ENCODE peak calls at places on chromosomes 5 and 9, in nine cellular contexts. Q is sigmoid colon, X is omental fat pad, E is foreskin fibroblast, P is bronchial epithelial cell, U is tibial artery, B is lower leg skin, H is body of pancreas, K is fibroblast of the aortic adventitia. S is an unnamed sample.

GRCh38 chr9:90870646-90871326 is 69.2 kb downstream of the SYK start:
- DNase-seq in Q (no peak), X (no peak), E (peak), P (peak), U (no peak), B (no peak), H (peak), K (peak), S (no peak)

GRCh38 chr9:138053321-138053868 is 175.8 kb downstream of the CACNA1B start:
- DNase-seq in Q (no peak), X (no peak), E (no peak), P (no peak), U (no peak), B (no peak), H (no peak), K (no peak), S (peak)

GRCh38 chr5:6675784-6676499 is 37.3 kb upstream of the TENT4A start:
- DNase-seq in Q (no peak), X (no peak), E (no peak), P (no peak), U (no peak), B (no peak), H (no peak), K (no peak), S (no peak)

GRCh38 chr5:1187234-1187949 is 14.0 kb upstream of the SLC6A19 start:
- DNase-seq in Q (no peak), X (no peak), E (no peak), P (no peak), U (no peak), B (no peak), H (no peak), K (no peak), S (no peak)

GRCh38 chr5:153613143-153613542 is 122.7 kb downstream of the GRIA1 start:
- DNase-seq in Q (no peak), X (no peak), E (peak), P (peak), U (no peak), B (no peak), H (no peak), K (peak), S (no peak)

GRCh38 chr5:140672455-140673186 is 755 bp downstream of the DND1 start:
- DNase-seq in Q (no peak), X (no peak), E (peak), P (no peak), U (no peak), B (no peak), H (peak), K (no peak), S (no peak)

GRCh38 chr9:127303830-127304229 is 39.3 kb downstream of the GARNL3 start:
- DNase-seq in Q (no peak), X (no peak), E (no peak), P (peak), U (no peak), B (no peak), H (no peak), K (no peak), S (no peak)

GRCh38 chr5:6567068-6567467 is 65.8 kb downstream of the NSUN2 start:
- DNase-seq in Q (no peak), X (no peak), E (no peak), P (peak), U (no peak), B (no peak), H (no peak), K (no peak), S (no peak)

GRCh38 chr5:141883184-141883947 is 5.2 kb upstream of the PCDH1 start:
- DNase-seq in Q (peak), X (no peak), E (peak), P (no peak), U (no peak), B (peak), H (peak), K (peak), S (no peak)

GRCh38 chr9:70668751-70669150 is 254.3 kb upstream of the KLF9 start:
- DNase-seq in Q (no peak), X (no peak), E (peak), P (peak), U (peak), B (no peak), H (no peak), K (peak), S (no peak)

GRCh38 chr9:120531683-120532300 is 48.2 kb downstream of the CDK5RAP2 start:
- DNase-seq in Q (no peak), X (no peak), E (peak), P (peak), U (no peak), B (no peak), H (no peak), K (peak), S (no peak)

GRCh38 chr5:67561145-67561932 is 364.7 kb upstream of the CD180 start:
- DNase-seq in Q (no peak), X (no peak), E (peak), P (no peak), U (no peak), B (no peak), H (no peak), K (peak), S (no peak)

GRCh38 chr5:115487168-115487567 is 57.4 kb downstream of the FEM1C start:
- DNase-seq in Q (no peak), X (no peak), E (no peak), P (no peak), U (no peak), B (no peak), H (no peak), K (no peak), S (no peak)

GRCh38 chr9:32552172-32552872 is at the start of the genes SMIM27 and TOPORS:
- DNase-seq in Q (peak), X (peak), E (peak), P (peak), U (peak), B (peak), H (peak), K (peak), S (peak)

GRCh38 chr5:73793911-73794310 is 167.9 kb downstream of the ARHGEF28 start:
- DNase-seq in Q (no peak), X (no peak), E (no peak), P (no peak), U (no peak), B (no peak), H (no peak), K (peak), S (no peak)

GRCh38 chr9:123375725-123376132 is 19.7 kb downstream of the CRB2 start:
- DNase-seq in Q (peak), X (no peak), E (no peak), P (no peak), U (no peak), B (no peak), H (no peak), K (peak), S (no peak)

GRCh38 chr5:140020601-140021177 is 22.4 kb downstream of the NRG2 start:
- DNase-seq in Q (peak), X (no peak), E (no peak), P (no peak), U (no peak), B (no peak), H (no peak), K (peak), S (no peak)

GRCh38 chr5:110770286-110770685 is 31.5 kb downstream of the SLC25A46 start:
- DNase-seq in Q (no peak), X (no peak), E (no peak), P (peak), U (no peak), B (no peak), H (no peak), K (no peak), S (no peak)

GRCh38 chr9:35515766-35516165 is 25.9 kb downstream of the RUSC2 start:
- DNase-seq in Q (no peak), X (no peak), E (peak), P (peak), U (no peak), B (no peak), H (no peak), K (no peak), S (no peak)

GRCh38 chr9:78167356-78167755 is 68.5 kb upstream of the CEP78 start:
- DNase-seq in Q (no peak), X (no peak), E (no peak), P (peak), U (no peak), B (no peak), H (peak), K (no peak), S (no peak)

GRCh38 chr9:136055715-136056545 is 39.2 kb downstream of the NACC2 start:
- DNase-seq in Q (peak), X (no peak), E (no peak), P (no peak), U (peak), B (peak), H (no peak), K (no peak), S (no peak)

GRCh38 chr9:128420060-128420650 is 502 bp upstream of the CERCAM start:
- DNase-seq in Q (peak), X (peak), E (peak), P (peak), U (peak), B (peak), H (peak), K (peak), S (peak)

GRCh38 chr5:41754857-41755256 is 115.4 kb downstream of the OXCT1 start:
- DNase-seq in Q (no peak), X (no peak), E (peak), P (no peak), U (no peak), B (no peak), H (no peak), K (no peak), S (no peak)

GRCh38 chr5:142865631-142866030 is 95.5 kb downstream of the ARHGAP26 start:
- DNase-seq in Q (no peak), X (no peak), E (no peak), P (no peak), U (no peak), B (no peak), H (no peak), K (no peak), S (no peak)

GRCh38 chr5:179530069-179530998 is 20.0 kb upstream of the RUFY1 start:
- DNase-seq in Q (peak), X (no peak), E (peak), P (no peak), U (peak), B (peak), H (peak), K (no peak), S (no peak)

GRCh38 chr5:128920345-128921215 is 44.7 kb upstream of the SLC27A6 start:
- DNase-seq in Q (no peak), X (no peak), E (peak), P (peak), U (no peak), B (no peak), H (no peak), K (no peak), S (no peak)

GRCh38 chr5:14582797-14583137 is 1.2 kb downstream of the OTULINL start:
- DNase-seq in Q (no peak), X (no peak), E (peak), P (no peak), U (no peak), B (no peak), H (no peak), K (peak), S (no peak)

GRCh38 chr9:114263853-114264510 is 58.9 kb upstream of the ORM1 start:
- DNase-seq in Q (no peak), X (no peak), E (peak), P (no peak), U (no peak), B (no peak), H (no peak), K (no peak), S (no peak)
- TF ChIP-seq CTCF in Q (peak), X (no peak), E (peak), P (no peak), U (peak), B (no peak), H (no peak), K (no peak), S (peak)

DNA sequence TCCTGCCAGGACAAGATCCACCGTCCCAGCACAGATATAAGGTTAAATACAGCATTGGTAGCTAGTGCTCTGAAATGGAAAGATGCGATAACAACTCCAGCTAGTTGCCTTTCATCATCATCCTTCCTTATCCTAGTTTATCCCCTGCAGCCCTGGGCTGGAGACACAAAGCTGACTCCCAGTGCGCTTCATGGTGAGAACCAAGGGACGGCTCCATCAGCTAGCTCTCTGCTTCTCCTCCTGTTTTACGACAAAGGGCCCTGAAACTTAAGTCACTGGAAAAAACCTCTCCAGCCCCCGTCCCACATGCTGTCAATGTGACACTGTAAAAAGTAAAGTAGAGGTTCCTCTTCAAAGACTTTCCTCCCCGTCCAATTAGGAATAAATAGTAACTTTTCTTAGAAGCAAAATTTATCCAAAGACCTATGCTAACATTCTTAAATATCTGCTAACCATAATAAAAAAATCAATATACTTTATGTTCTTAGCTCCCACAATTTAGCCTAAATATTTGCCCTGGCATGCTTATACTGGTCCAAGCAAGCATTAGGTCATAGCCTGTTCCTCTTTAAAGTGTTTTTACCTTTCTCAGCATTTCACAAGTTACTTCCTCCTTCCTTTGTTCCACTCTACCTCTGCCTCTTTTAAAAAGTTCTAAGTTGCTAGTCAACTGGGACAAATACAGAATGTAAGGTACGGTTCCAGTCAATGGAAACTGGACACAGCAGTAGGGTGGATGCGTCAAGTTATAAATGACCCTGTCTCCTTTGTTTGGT is 37.6 kb downstream of the CDC14B start:
- DNase-seq in Q (no peak), X (no peak), E (no peak), P (peak), U (no peak), B (no peak), H (no peak), K (no peak), S (no peak)
- TF ChIP-seq CTCF in Q (no peak), X (no peak), E (no peak), P (no peak), U (no peak), B (no peak), H (no peak), K (no peak), S (no peak)

GRCh38 chr9:4548796-4549725 is 58.8 kb downstream of the SLC1A1 start:
- DNase-seq in Q (no peak), X (no peak), E (no peak), P (no peak), U (no peak), B (no peak), H (no peak), K (no peak), S (no peak)
- TF ChIP-seq CTCF in Q (no peak), X (no peak), E (peak), P (peak), U (peak), B (no peak), H (no peak), K (peak), S (peak)

DNA sequence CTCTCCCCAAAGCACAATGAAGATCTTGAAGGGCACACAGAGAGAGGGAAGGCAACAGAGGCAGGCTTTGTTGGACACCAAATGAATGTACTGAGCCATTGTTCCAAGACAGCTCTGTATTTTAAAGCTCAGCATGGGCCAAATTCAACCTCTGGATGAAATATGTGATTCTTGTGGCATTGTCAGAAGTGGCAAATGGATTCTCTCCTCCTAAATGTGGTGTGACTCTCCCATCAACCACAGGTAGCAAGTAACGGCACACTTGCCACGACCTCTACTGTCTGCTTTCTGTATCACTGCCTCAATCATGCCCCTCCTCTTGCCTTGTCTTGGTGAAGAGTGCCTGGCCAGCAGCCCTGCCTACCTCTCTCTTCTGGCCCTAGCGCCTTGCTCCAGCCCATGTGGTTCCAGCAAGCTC is 6.1 kb upstream of the MOB3B start:
- DNase-seq in Q (no peak), X (no peak), E (no peak), P (peak), U (no peak), B (no peak), H (no peak), K (no peak), S (no peak)
- TF ChIP-seq CTCF in Q (no peak), X (no peak), E (no peak), P (peak), U (no peak), B (no peak), H (no peak), K (no peak), S (peak)

GRCh38 chr5:173340984-173341383 is 12.8 kb upstream of the STC2 start:
- DNase-seq in Q (no peak), X (no peak), E (no peak), P (no peak), U (no peak), B (peak), H (no peak), K (no peak), S (no peak)
- TF ChIP-seq CTCF in Q (no peak), X (no peak), E (no peak), P (no peak), U (no peak), B (no peak), H (no peak), K (no peak), S (no peak)

GRCh38 chr5:90418214-90418613 is 8.7 kb upstream of the CETN3 start:
- DNase-seq in Q (no peak), X (no peak), E (no peak), P (no peak), U (no peak), B (no peak), H (no peak), K (no peak), S (no peak)

GRCh38 chr5:90424245-90424644 is 14.7 kb upstream of the CETN3 start:
- DNase-seq in Q (no peak), X (no peak), E (no peak), P (no peak), U (no peak), B (no peak), H (no peak), K (no peak), S (no peak)

DNA sequence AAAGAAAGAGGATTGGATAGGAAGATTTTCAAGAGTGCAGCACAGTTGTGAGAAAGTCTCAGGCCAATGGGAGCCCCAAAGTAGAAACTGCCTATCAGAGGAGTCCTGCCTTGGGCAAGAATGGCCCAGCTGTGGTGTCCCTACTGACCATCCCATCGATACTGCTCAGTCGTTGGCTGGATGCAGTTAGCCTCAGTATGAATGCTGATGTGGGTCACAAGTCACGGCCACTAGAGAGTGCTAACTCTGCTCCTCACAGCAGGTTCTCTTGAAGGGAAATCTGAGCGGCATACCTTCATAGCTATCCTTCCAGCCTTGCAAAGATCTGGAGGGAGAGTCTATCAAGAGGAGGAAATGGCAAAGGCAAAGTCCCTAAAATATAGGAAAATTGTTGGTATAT is 11.6 kb upstream of the CETN3 start:
- DNase-seq in Q (no peak), X (no peak), E (peak), P (peak), U (no peak), B (no peak), H (peak), K (no peak), S (no peak)
- TF ChIP-seq CTCF in Q (no peak), X (no peak), E (peak), P (peak), U (no peak), B (no peak), H (no peak), K (peak), S (peak)

DNA sequence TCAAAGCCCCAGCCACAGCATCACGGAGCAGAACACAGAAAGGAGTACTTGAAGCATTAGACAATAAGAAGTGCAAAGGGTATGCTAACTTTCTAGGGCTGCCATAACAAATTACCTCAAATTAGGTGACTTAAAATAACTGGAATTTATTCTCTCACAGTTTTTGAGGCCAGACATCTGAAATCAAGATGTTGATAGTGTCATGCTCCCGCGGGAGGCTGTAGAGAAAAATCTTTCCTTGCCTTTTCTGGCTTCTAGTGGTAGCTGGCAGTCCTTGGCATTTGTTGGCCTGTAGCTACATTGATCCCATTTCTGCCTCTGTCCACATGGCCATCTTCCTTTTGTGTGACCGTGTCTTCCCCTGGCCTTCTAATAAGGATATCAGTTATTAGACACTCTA is 51.9 kb upstream of the SPDL1 start:
- DNase-seq in Q (no peak), X (no peak), E (no peak), P (no peak), U (no peak), B (no peak), H (no peak), K (no peak), S (no peak)
- TF ChIP-seq CTCF in Q (no peak), X (no peak), E (no peak), P (no peak), U (no peak), B (no peak), H (no peak), K (no peak), S (no peak)

GRCh38 chr5:31329722-31330121 is 136.2 kb downstream of the CDH6 start:
- DNase-seq in Q (no peak), X (no peak), E (peak), P (no peak), U (no peak), B (no peak), H (no peak), K (no peak), S (no peak)
- TF ChIP-seq CTCF in Q (no peak), X (no peak), E (peak), P (no peak), U (no peak), B (no peak), H (no peak), K (no peak), S (no peak)